ENCODE peak calls at places on chromosomes 5 and 9, in six cellular contexts. E, L, A, N, Y and X are unnamed samples.

GRCh38 chr5:52709171-52709925 is 78.4 kb upstream of the ITGA1 start:
- DNase-seq in L (no peak), Y (no peak), E (no peak), N (no peak), A (peak), X (no peak)

GRCh38 chr5:61332891-61333350 is 863 bp downstream of the ZSWIM6 start:
- DNase-seq in E (peak), L (peak), N (no peak), A (peak), Y (no peak), X (no peak)

GRCh38 chr5:54470191-54470590 is 14.7 kb downstream of the HSPB3 start:
- DNase-seq in A (no peak), Y (no peak), L (no peak), N (no peak), E (peak), X (no peak)

GRCh38 chr9:135440620-135441019 is 39.0 kb upstream of the PPP1R26 start:
- DNase-seq in A (no peak), L (no peak), E (no peak), N (no peak), Y (no peak), X (no peak)

GRCh38 chr9:111621895-111622480 is 9.1 kb upstream of the DNAJC25 start:
- DNase-seq in L (no peak), A (peak), E (peak), Y (no peak), N (no peak), X (no peak)

GRCh38 chr9:115946530-115946929 is 207.1 kb upstream of the PAPPA start:
- DNase-seq in N (no peak), E (no peak), Y (no peak), L (no peak), A (peak), X (no peak)

GRCh38 chr5:168991991-168992390 is 308.9 kb downstream of the SLIT3 start:
- DNase-seq in Y (no peak), E (no peak), L (no peak), N (no peak), A (no peak), X (no peak)

GRCh38 chr9:22528485-22528884 is 81.9 kb downstream of the DMRTA1 start:
- DNase-seq in Y (no peak), N (no peak), A (peak), E (peak), L (no peak), X (no peak)

GRCh38 chr5:14326035-14326909 is 183.1 kb downstream of the TRIO start:
- DNase-seq in L (no peak), N (no peak), E (no peak), Y (no peak), A (no peak), X (no peak)